ENCODE peak calls at places on chromosomes 1 and 21, in seven cellular contexts. One of them, this sample, is unnamed.

GRCh38 chr1:30417701-30418425 is 305.5 kb downstream of the MATN1 start:
- DNase-seq in fibroblast of the aortic adventitia: no peak
- DNase-seq in EL: no peak
- DNase-seq in cardiac fibroblast: no peak
- DNase-seq in HuH-7.5: no peak
- DNase-seq in T-helper 22 cell: no peak
- DNase-seq in NCI-H748 treated with DMSO at 0.1 percent for 48 hours: no peak
- DNase-seq in this sample: no peak

GRCh38 chr1:91555074-91555730 is 54.6 kb downstream of the CDC7 start:
- DNase-seq in EL: peak; percentile 33
- DNase-seq in NCI-H748 treated with DMSO at 0.1 percent for 48 hours: peak; percentile 1
- DNase-seq in cardiac fibroblast: peak; percentile 41
- DNase-seq in fibroblast of the aortic adventitia: peak; percentile 58
- DNase-seq in T-helper 22 cell: no peak
- DNase-seq in HuH-7.5: no peak
- DNase-seq in this sample: peak; percentile 64

GRCh38 chr1:153921080-153921802 is 1.5 kb downstream of the GATAD2B start:
- DNase-seq in T-helper 22 cell: no peak
- DNase-seq in fibroblast of the aortic adventitia: no peak
- DNase-seq in NCI-H748 treated with DMSO at 0.1 percent for 48 hours: no peak
- DNase-seq in cardiac fibroblast: no peak
- DNase-seq in EL: no peak
- DNase-seq in HuH-7.5: no peak
- DNase-seq in this sample: no peak

GRCh38 chr1:175725684-175726083 is 17.7 kb downstream of the TNR start:
- DNase-seq in NCI-H748 treated with DMSO at 0.1 percent for 48 hours: no peak
- DNase-seq in T-helper 22 cell: no peak
- DNase-seq in EL: peak; percentile 16
- DNase-seq in cardiac fibroblast: peak; percentile 26
- DNase-seq in HuH-7.5: no peak
- DNase-seq in fibroblast of the aortic adventitia: peak; percentile 22
- DNase-seq in this sample: no peak

GRCh38 chr21:45819478-45820170 is 161.9 kb upstream of the COL6A1 start:
- DNase-seq in EL: no peak
- DNase-seq in NCI-H748 treated with DMSO at 0.1 percent for 48 hours: no peak
- DNase-seq in T-helper 22 cell: no peak
- DNase-seq in cardiac fibroblast: no peak
- DNase-seq in HuH-7.5: no peak
- DNase-seq in fibroblast of the aortic adventitia: no peak
- DNase-seq in this sample: peak; percentile 81

GRCh38 chr21:44767834-44768831 is 33.5 kb downstream of the UBE2G2 start:
- DNase-seq in EL: no peak
- DNase-seq in NCI-H748 treated with DMSO at 0.1 percent for 48 hours: no peak
- DNase-seq in cardiac fibroblast: no peak
- DNase-seq in HuH-7.5: no peak
- DNase-seq in T-helper 22 cell: no peak
- DNase-seq in fibroblast of the aortic adventitia: no peak
- DNase-seq in this sample: peak; percentile 67

GRCh38 chr1:187816646-187817045 is 987.9 kb downstream of the PLA2G4A start:
- DNase-seq in HuH-7.5: no peak
- DNase-seq in EL: no peak
- DNase-seq in T-helper 22 cell: no peak
- DNase-seq in cardiac fibroblast: no peak
- DNase-seq in NCI-H748 treated with DMSO at 0.1 percent for 48 hours: no peak
- DNase-seq in fibroblast of the aortic adventitia: no peak
- DNase-seq in this sample: no peak

GRCh38 chr1:25063591-25064416 is 133.7 kb upstream of the RUNX3 start:
- DNase-seq in NCI-H748 treated with DMSO at 0.1 percent for 48 hours: no peak
- DNase-seq in cardiac fibroblast: no peak
- DNase-seq in HuH-7.5: no peak
- DNase-seq in T-helper 22 cell: no peak
- DNase-seq in fibroblast of the aortic adventitia: no peak
- DNase-seq in EL: peak; percentile 78
- DNase-seq in this sample: peak; percentile 58

GRCh38 chr1:6988796-6989195 is 203.5 kb downstream of the CAMTA1 start:
- DNase-seq in EL: no peak
- DNase-seq in NCI-H748 treated with DMSO at 0.1 percent for 48 hours: no peak
- DNase-seq in cardiac fibroblast: no peak
- DNase-seq in HuH-7.5: no peak
- DNase-seq in fibroblast of the aortic adventitia: no peak
- DNase-seq in T-helper 22 cell: no peak
- DNase-seq in this sample: no peak

GRCh38 chr1:53516181-53516580 is 57.0 kb downstream of the DMRTB1 start:
- DNase-seq in HuH-7.5: no peak
- DNase-seq in EL: no peak
- DNase-seq in NCI-H748 treated with DMSO at 0.1 percent for 48 hours: no peak
- DNase-seq in fibroblast of the aortic adventitia: no peak
- DNase-seq in T-helper 22 cell: no peak
- DNase-seq in cardiac fibroblast: no peak
- DNase-seq in this sample: no peak

GRCh38 chr1:1510912-1511532 is 940 bp upstream of the ATAD3A start:
- DNase-seq in fibroblast of the aortic adventitia: peak; percentile 9
- DNase-seq in NCI-H748 treated with DMSO at 0.1 percent for 48 hours: peak; percentile 37
- DNase-seq in EL: peak; percentile 15
- DNase-seq in HuH-7.5: no peak
- DNase-seq in cardiac fibroblast: peak; percentile 12
- DNase-seq in T-helper 22 cell: no peak
- DNase-seq in this sample: peak; percentile 65

GRCh38 chr1:8903410-8903809 is 24.9 kb upstream of the ENO1 start:
- DNase-seq in T-helper 22 cell: no peak
- DNase-seq in NCI-H748 treated with DMSO at 0.1 percent for 48 hours: no peak
- DNase-seq in cardiac fibroblast: peak; percentile 72
- DNase-seq in fibroblast of the aortic adventitia: peak; percentile 17
- DNase-seq in EL: no peak
- DNase-seq in HuH-7.5: no peak
- DNase-seq in this sample: no peak

GRCh38 chr1:237687837-237688236 is 202.9 kb downstream of the ZP4 start:
- DNase-seq in fibroblast of the aortic adventitia: no peak
- DNase-seq in HuH-7.5: no peak
- DNase-seq in EL: peak; percentile 2
- DNase-seq in T-helper 22 cell: no peak
- DNase-seq in NCI-H748 treated with DMSO at 0.1 percent for 48 hours: no peak
- DNase-seq in cardiac fibroblast: no peak
- DNase-seq in this sample: no peak

GRCh38 chr1:186958520-186958919 is 129.8 kb downstream of the PLA2G4A start:
- DNase-seq in T-helper 22 cell: no peak
- DNase-seq in cardiac fibroblast: peak; percentile 87
- DNase-seq in HuH-7.5: no peak
- DNase-seq in NCI-H748 treated with DMSO at 0.1 percent for 48 hours: no peak
- DNase-seq in EL: peak; percentile 49
- DNase-seq in fibroblast of the aortic adventitia: peak; percentile 65
- DNase-seq in this sample: no peak

GRCh38 chr1:206655471-206655882 is 20.1 kb downstream of the DYRK3 start:
- DNase-seq in HuH-7.5: no peak
- DNase-seq in fibroblast of the aortic adventitia: no peak
- DNase-seq in T-helper 22 cell: no peak
- DNase-seq in EL: no peak
- DNase-seq in NCI-H748 treated with DMSO at 0.1 percent for 48 hours: no peak
- DNase-seq in cardiac fibroblast: no peak
- DNase-seq in this sample: peak; percentile 77

GRCh38 chr1:65036614-65037180 is 70.3 kb upstream of the JAK1 start:
- DNase-seq in NCI-H748 treated with DMSO at 0.1 percent for 48 hours: no peak
- DNase-seq in HuH-7.5: no peak
- DNase-seq in cardiac fibroblast: peak; percentile 10
- DNase-seq in fibroblast of the aortic adventitia: no peak
- DNase-seq in T-helper 22 cell: no peak
- DNase-seq in EL: no peak
- DNase-seq in this sample: no peak

GRCh38 chr1:218775476-218776170 is 398.1 kb upstream of the LYPLAL1 start:
- DNase-seq in NCI-H748 treated with DMSO at 0.1 percent for 48 hours: no peak
- DNase-seq in EL: no peak
- DNase-seq in HuH-7.5: no peak
- DNase-seq in fibroblast of the aortic adventitia: peak; percentile 26
- DNase-seq in cardiac fibroblast: no peak
- DNase-seq in T-helper 22 cell: no peak
- DNase-seq in this sample: no peak

GRCh38 chr1:239719642-239720258 is 333.4 kb downstream of the CHRM3 start:
- DNase-seq in NCI-H748 treated with DMSO at 0.1 percent for 48 hours: no peak
- DNase-seq in T-helper 22 cell: peak; percentile 29
- DNase-seq in fibroblast of the aortic adventitia: no peak
- DNase-seq in EL: no peak
- DNase-seq in HuH-7.5: no peak
- DNase-seq in cardiac fibroblast: no peak
- DNase-seq in this sample: no peak

This sample was measured in osteoblast.